ENCODE peak calls at places on chromosomes 12 and 14, in four cellular contexts. Q, N, H and X are unnamed samples.

GRCh38 chr14:87745507-87746118 is 247.4 kb downstream of the GALC start:
- DNase-seq in Q (no peak), N (no peak), H (no peak), X (no peak)

GRCh38 chr12:77925536-77926108 is 94.9 kb downstream of the NAV3 start:
- DNase-seq in Q (peak; percentile 45), N (peak; percentile 65), H (peak; percentile 54), X (peak; percentile 34)

GRCh38 chr12:42732908-42733411 is 143.4 kb upstream of the PRICKLE1 start:
- DNase-seq in Q (no peak), N (no peak), H (no peak), X (no peak)

GRCh38 chr14:70663707-70664179 is 22.0 kb downstream of the TTC9 start:
- DNase-seq in Q (peak; percentile 90), N (no peak), H (peak; percentile 26), X (no peak)

GRCh38 chr12:89351489-89352241 is 636 bp downstream of the DUSP6 start:
- DNase-seq in Q (no peak), N (peak; percentile 53), H (peak; percentile 47), X (no peak)

GRCh38 chr12:18750087-18750486 is 12.2 kb downstream of the CAPZA3 start:
- DNase-seq in Q (no peak), N (peak; percentile 48), H (no peak), X (no peak)

GRCh38 chr14:69877492-69877891 is 1.7 kb upstream of the SMOC1 start:
- DNase-seq in Q (no peak), N (no peak), H (no peak), X (no peak)

GRCh38 chr12:120259418-120260202 is 5.9 kb downstream of the PXN start:
- DNase-seq in Q (no peak), N (no peak), H (no peak), X (no peak)

GRCh38 chr12:104059963-104060362 is 4.4 kb upstream of the HCFC2 start:
- DNase-seq in Q (no peak), N (no peak), H (no peak), X (no peak)
- H3K27ac ChIP-seq in Q (no peak overlapping the region), N (no peak overlapping the region), H (no peak overlapping the region), X (no peak overlapping the region)

GRCh38 chr14:67172520-67172919 is 16.7 kb upstream of the GARIN2 start:
- DNase-seq in Q (no peak), N (no peak), H (no peak), X (no peak)
- TF ChIP-seq EP300 in Q (no peak), N (no peak), H (no peak), X (no peak)

GRCh38 chr12:124369055-124369900 is 74.4 kb downstream of the RFLNA start:
- DNase-seq in Q (no peak), N (peak; percentile 95), H (peak; percentile 86), X (peak; percentile 83)
- H3K4me1 ChIP-seq in Q (no peaks in the 10 kb centered on the region), N (peaks cover 40% of the 10 kb centered on the region), H (peaks cover 40% of the 10 kb centered on the region), X (peaks cover 47% of the 10 kb centered on the region)

GRCh38 chr12:124618291-124618902 is 51.0 kb upstream of the NCOR2 start:
- DNase-seq in Q (no peak), N (no peak), H (no peak), X (no peak)

GRCh38 chr12:124621296-124621660 is 53.9 kb upstream of the NCOR2 start:
- DNase-seq in Q (no peak), N (peak; percentile 82), H (peak; percentile 41), X (peak; percentile 70)

GRCh38 chr12:124622326-124622725 is 54.9 kb upstream of the NCOR2 start:
- DNase-seq in Q (no peak), N (no peak), H (no peak), X (no peak)

GRCh38 chr12:124622764-124623163 is 55.4 kb upstream of the NCOR2 start:
- DNase-seq in Q (no peak), N (no peak), H (no peak), X (no peak)

DNA sequence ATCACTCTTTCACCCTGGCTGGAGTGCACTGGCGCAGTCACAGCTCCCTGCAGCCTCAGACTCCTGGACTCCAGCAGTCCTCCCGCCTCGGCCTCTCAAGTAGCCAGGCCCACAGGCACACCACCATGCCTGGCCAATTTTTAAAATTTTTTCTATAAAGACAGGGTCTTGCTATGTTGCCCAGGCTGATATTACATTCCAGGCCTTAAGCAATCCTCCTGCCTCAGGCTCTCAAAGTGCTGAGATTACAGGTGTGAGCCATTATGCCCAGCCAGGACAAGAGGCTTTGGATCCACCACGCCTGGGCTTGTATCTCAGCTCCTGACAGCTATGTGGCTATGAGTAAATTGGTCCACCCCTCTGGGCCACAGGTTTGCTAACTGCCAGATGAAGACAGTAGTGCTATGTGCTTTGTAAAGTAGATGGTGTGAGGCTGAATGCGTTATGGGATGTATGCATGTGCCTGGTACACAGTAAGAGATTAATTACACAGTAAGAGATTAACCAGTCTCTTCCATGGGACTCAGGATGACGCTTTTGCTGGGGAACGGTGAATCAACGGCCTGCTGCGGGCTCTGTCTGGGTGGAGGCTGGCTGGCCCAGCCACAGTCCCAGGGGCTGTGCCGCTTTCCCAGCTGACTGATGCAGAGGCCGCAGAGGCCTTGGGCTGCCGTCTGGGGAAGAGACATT is 53.3 kb upstream of the NCOR2 start:
- DNase-seq in Q (no peak), N (no peak), H (no peak), X (no peak)
- H3K27ac ChIP-seq in Q (no peak overlapping the region), N (peak overlapping the region; percentile 53), H (peak overlapping the region; percentile 72), X (peak overlapping the region; percentile 1)

GRCh38 chr14:49970474-49971147 is 77.7 kb downstream of the ARF6 start:
- DNase-seq in Q (no peak), N (no peak), H (no peak), X (peak; percentile 52)
- TF ChIP-seq EP300 in Q (no peak), N (no peak), H (no peak), X (no peak)

GRCh38 chr12:128816643-128816920 is 7.2 kb downstream of the SLC15A4 start:
- DNase-seq in Q (no peak), N (no peak), H (no peak), X (no peak)
- H3K4me1 ChIP-seq in Q (peaks cover 76% of the 10 kb centered on the region), N (peaks cover 28% of the 10 kb centered on the region), H (peaks cover 48% of the 10 kb centered on the region), X (peaks cover 73% of the 10 kb centered on the region)

GRCh38 chr14:94122438-94122837 is 7.0 kb downstream of the IFI27L2 start:
- DNase-seq in Q (no peak), N (no peak), H (no peak), X (no peak)
- H3K27ac ChIP-seq in Q (no peak overlapping the region), N (no peak overlapping the region), H (no peak overlapping the region), X (no peak overlapping the region)

GRCh38 chr14:94827711-94828505 is 58.0 kb upstream of the GSC start:
- DNase-seq in Q (no peak), N (no peak), H (peak; percentile 31), X (peak; percentile 39)
- TF ChIP-seq EP300 in Q (no peak), N (no peak), H (no peak), X (no peak)